ENCODE peak calls at places on chromosomes 3 and 15, in ten cellular contexts. P, K, Q, S, M, A, Y, G, C and J are unnamed samples.

GRCh38 chr3:125602752-125603649 is 7.7 kb upstream of the OSBPL11 start:
- DNase-seq in G (no peak), Q (peak; percentile 54), M (no peak), A (no peak), S (peak; percentile 48), P (peak; percentile 33), Y (no peak), C (no peak), K (no peak), J (peak; percentile 94)

GRCh38 chr3:16508591-16508995 is 4.9 kb downstream of the RFTN1 start:
- DNase-seq in G (no peak), Q (peak; percentile 26), P (no peak), Y (no peak), M (no peak), K (no peak), A (peak; percentile 89), C (no peak), S (no peak), J (peak; percentile 65)

GRCh38 chr3:73150369-73150768 is 88.9 kb downstream of the EBLN2 start:
- DNase-seq in Y (no peak), P (no peak), C (no peak), G (no peak), A (no peak), K (no peak), M (no peak), S (no peak), Q (no peak), J (no peak)

GRCh38 chr3:123602325-123602724 is 17.5 kb upstream of the HACD2 start:
- DNase-seq in Y (no peak), S (peak; percentile 58), Q (peak; percentile 89), K (no peak), M (no peak), C (no peak), P (no peak), A (no peak), G (no peak), J (peak; percentile 85)

GRCh38 chr3:197485143-197485542 is 70.6 kb downstream of the BDH1 start:
- DNase-seq in Q (no peak), M (no peak), Y (no peak), P (no peak), A (no peak), K (no peak), C (no peak), S (no peak), G (no peak), J (no peak)

GRCh38 chr15:70095387-70096214 is 2.1 kb downstream of the TLE3 start:
- DNase-seq in G (peak; percentile 73), P (peak; percentile 86), M (peak; percentile 89), K (peak; percentile 72), Q (no peak), Y (peak; percentile 77), S (no peak), C (peak; percentile 33), A (peak; percentile 58), J (no peak)

GRCh38 chr3:24684506-24685023 is 189.9 kb upstream of the THRB start:
- DNase-seq in M (no peak), K (no peak), Y (no peak), C (no peak), G (no peak), Q (no peak), A (no peak), S (no peak), P (no peak), J (no peak)

GRCh38 chr3:100306695-100307094 is 27.9 kb upstream of the NIT2 start:
- DNase-seq in G (no peak), P (no peak), S (no peak), Y (no peak), K (no peak), M (no peak), Q (no peak), A (no peak), C (no peak), J (no peak)

GRCh38 chr15:97992831-97993230 is 32.3 kb downstream of the ARRDC4 start:
- DNase-seq in Q (no peak), K (no peak), Y (no peak), G (no peak), C (no peak), P (no peak), M (no peak), A (no peak), S (no peak), J (no peak)

GRCh38 chr3:129424185-129424841 is 4.1 kb downstream of the EFCAB12 start:
- DNase-seq in P (no peak), Y (no peak), G (peak; percentile 12), Q (no peak), K (no peak), S (no peak), A (peak; percentile 83), M (no peak), C (no peak), J (no peak)

GRCh38 chr3:173529062-173529711 is 131.6 kb downstream of the NLGN1 start:
- DNase-seq in Q (no peak), A (peak; percentile 57), P (peak; percentile 67), M (peak; percentile 21), Y (peak; percentile 55), C (no peak), G (no peak), K (no peak), S (no peak), J (no peak)

GRCh38 chr15:98799461-98799971 is 151.2 kb downstream of the IGF1R start:
- DNase-seq in Q (peak; percentile 32), S (no peak), K (no peak), M (no peak), G (no peak), P (peak; percentile 65), C (no peak), Y (no peak), A (no peak), J (peak; percentile 27)

GRCh38 chr15:28094732-28095521 is 4.2 kb downstream of the OCA2 start:
- DNase-seq in P (peak; percentile 60), Y (peak; percentile 93), K (peak; percentile 60), M (peak; percentile 94), S (no peak), C (no peak), A (no peak), G (peak; percentile 85), Q (no peak), J (no peak)
- H3K4me3 ChIP-seq in P (peak overlapping the region; percentile 55), Y (peak overlapping the region; percentile 50), K (peak overlapping the region; percentile 51), M (peak overlapping the region; percentile 67), S (peak overlapping the region; percentile 44), C (peak overlapping the region; percentile 62), A (no peak overlapping the region), G (peak overlapping the region; percentile 52), Q (peak overlapping the region; percentile 44), J (peak overlapping the region; percentile 9)

DNA sequence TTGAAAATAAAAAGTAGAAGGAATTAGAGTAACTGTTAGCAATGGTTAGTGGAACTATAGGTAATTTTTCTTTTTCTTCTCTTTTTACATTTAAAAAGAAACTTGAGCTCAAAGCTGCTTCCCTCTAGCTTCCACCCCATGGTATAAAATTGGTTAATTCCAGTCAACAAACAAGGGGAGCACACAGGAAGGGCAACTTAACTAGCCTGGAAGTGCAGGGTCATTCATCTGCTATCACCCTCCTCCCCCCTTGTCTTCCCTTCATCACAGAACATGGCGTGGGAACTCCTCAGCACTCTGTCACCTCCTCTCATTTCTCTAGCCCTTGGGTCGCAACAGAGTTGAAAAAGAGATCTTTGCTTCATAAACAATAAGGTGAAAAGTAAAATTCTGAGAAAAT is 20.0 kb downstream of the MASP1 start:
- DNase-seq in K (no peak), Y (no peak), C (no peak), G (no peak), Q (no peak), A (no peak), S (no peak), P (no peak), M (no peak), J (no peak)
- TF ChIP-seq CTCF in K (no peak), Y (no peak), C (no peak), G (no peak), Q (no peak), A (no peak), S (no peak), P (no peak), M (no peak), J (no peak)

DNA sequence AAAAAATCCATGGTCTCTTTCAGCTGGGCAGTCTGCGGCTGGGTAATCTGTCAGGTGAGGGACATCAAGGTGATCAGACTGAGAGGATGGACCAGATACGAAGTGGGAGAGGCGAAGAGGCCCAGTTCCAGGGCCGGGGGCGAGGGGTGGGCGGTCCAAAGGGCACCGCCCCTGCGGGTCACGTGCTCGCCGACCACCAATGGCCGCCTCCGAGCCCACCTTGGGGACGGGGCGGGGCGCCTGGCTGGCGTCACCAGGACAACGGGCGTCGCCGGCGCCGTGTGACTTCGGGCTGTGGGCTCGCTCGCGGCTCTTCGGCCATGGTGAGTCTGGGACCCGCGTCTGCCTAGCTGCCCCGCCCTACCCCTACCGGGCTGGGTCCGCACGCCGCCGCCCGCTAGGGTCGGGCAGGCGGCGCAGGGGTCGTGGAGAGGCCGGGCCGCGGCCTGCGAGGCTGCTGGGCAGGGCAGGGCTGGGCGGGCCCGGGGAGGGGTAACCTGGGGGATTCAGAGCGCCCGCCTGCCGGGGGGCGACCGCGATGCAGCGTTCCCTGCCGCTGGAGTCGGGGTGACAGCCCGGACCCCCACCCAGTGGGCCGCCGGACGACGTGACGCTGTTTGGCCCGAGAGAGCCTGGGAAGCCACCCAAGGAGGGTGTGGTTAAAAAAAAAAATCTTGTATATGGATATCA is at the start of gene FBXL2:
- DNase-seq in G (peak; percentile 82), P (peak; percentile 96), A (peak; percentile 75), Y (peak; percentile 90), M (peak; percentile 89), C (no peak), S (peak; percentile 27), Q (peak; percentile 70), K (peak; percentile 72), J (peak; percentile 54)
- H3K4me3 ChIP-seq in G (peak within 1 kb of the TSS; percentile 91), P (peak within 1 kb of the TSS; percentile 71), A (peak within 1 kb of the TSS; percentile 60), Y (peak within 1 kb of the TSS; percentile 69), M (peak within 1 kb of the TSS; percentile 59), C (peak within 1 kb of the TSS; percentile 37), S (peak within 1 kb of the TSS; percentile 77), Q (peak within 1 kb of the TSS; percentile 74), K (peak within 1 kb of the TSS; percentile 95), J (peak within 1 kb of the TSS; percentile 80)

DNA sequence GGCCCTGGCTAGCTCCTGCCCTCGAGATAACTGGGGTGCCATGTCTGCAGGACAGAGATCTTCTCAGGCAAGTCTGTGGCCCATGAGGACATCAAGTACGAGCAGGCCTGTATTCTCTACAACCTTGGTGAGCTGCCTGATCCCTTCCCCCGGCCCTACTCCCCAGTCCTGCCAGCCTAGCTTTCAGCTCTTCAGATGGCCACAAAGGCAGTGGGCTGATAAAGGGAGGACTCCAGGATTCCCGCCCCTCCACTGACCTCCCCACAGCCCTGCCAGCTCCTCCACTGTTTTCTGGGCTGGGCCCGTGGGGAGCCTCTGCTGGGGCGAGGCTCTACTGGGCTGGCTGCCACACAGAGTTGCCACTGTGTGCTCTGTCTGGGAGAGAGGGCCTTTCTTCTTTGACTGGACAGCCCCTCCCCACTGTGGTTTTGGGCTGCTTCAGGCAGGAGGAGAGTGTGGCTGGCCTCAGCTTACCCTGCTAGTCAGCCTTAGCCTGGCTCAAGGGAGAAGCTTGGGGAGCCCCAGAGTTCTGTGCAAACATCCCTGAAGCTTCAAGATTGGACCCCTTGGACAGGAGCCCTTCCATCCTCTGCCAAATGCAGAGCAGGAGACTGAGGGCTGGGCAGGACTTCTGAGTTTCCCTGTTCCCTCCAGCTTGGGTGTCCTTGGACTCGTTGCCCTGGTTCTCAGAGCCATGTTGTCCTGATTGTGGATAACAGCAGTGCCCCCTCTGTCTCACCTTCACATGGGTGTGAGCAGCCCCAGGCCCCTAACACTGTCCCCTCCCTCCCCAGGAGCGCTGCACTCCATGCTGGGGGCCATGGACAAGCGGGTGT is 24.4 kb downstream of the PTPN23 start:
- DNase-seq in C (no peak), G (no peak), S (peak; percentile 41), K (peak; percentile 73), A (no peak), Y (no peak), P (no peak), M (peak; percentile 70), Q (peak; percentile 64), J (peak; percentile 71)
- TF ChIP-seq CTCF in C (no peak), G (no peak), S (no peak), K (no peak), A (no peak), Y (no peak), P (no peak), M (no peak), Q (no peak), J (no peak)